ENCODE peak calls at places on chromosomes 5 and 9, in four cellular contexts. X is NCI-H774, J is cortex of kidney, I is astrocyte of the spinal cord. M is an unnamed sample.

GRCh38 chr9:133474215-133474614 is 4.7 kb downstream of the SLC2A6 start:
- DNase-seq in X (no peak), J (no peak), I (no peak), M (no peak)

GRCh38 chr5:132459983-132460834 is 30.4 kb downstream of the IRF1 start:
- DNase-seq in X (peak), J (no peak), I (no peak), M (no peak)

GRCh38 chr9:134942421-134943119 is 24.9 kb upstream of the FCN1 start:
- DNase-seq in X (no peak), J (no peak), I (no peak), M (no peak)

GRCh38 chr5:135055385-135055784 is 21.4 kb upstream of the PITX1 start:
- DNase-seq in X (no peak), J (no peak), I (no peak), M (no peak)

GRCh38 chr9:10108815-10109214 is 504.0 kb downstream of the PTPRD start:
- DNase-seq in X (no peak), J (no peak), I (no peak), M (no peak)

GRCh38 chr9:134054891-134055811 is 12.7 kb downstream of the BRD3 start:
- DNase-seq in X (no peak), J (no peak), I (no peak), M (no peak)

GRCh38 chr5:123155511-123155923 is 66.5 kb downstream of the PRDM6 start:
- DNase-seq in X (no peak), J (no peak), I (no peak), M (no peak)

GRCh38 chr5:72436796-72437471 is 70.3 kb downstream of the ZNF366 start:
- DNase-seq in X (no peak), J (no peak), I (peak), M (no peak)

GRCh38 chr5:15904894-15905805 is 274.4 kb downstream of the MARCHF11 start:
- DNase-seq in X (no peak), J (no peak), I (no peak), M (no peak)

GRCh38 chr9:35366627-35367026 is 123.3 kb upstream of the RUSC2 start:
- DNase-seq in X (no peak), J (no peak), I (no peak), M (no peak)

GRCh38 chr9:137030528-137030927 is 1.4 kb downstream of the FUT7 start:
- DNase-seq in X (no peak), J (no peak), I (no peak), M (no peak)

GRCh38 chr5:148913985-148914421 is 87.6 kb downstream of the ADRB2 start:
- DNase-seq in X (no peak), J (no peak), I (peak), M (no peak)

GRCh38 chr9:126440042-126440441 is 113.4 kb downstream of the MVB12B start:
- DNase-seq in X (peak), J (no peak), I (no peak), M (no peak)

GRCh38 chr9:3948826-3949578 is 350.9 kb downstream of the GLIS3 start:
- DNase-seq in X (no peak), J (no peak), I (peak), M (no peak)

GRCh38 chr5:76527685-76528161 is 95.5 kb downstream of the F2RL2 start:
- DNase-seq in X (no peak), J (no peak), I (peak), M (no peak)

GRCh38 chr5:147093138-147093537 is 141.7 kb upstream of the STK32A start:
- DNase-seq in X (no peak), J (no peak), I (peak), M (no peak)

GRCh38 chr9:133370680-133371079 is 5.2 kb downstream of the SURF4 start:
- DNase-seq in X (no peak), J (no peak), I (no peak), M (no peak)

GRCh38 chr5:123163225-123163876 is 74.3 kb downstream of the PRDM6 start:
- DNase-seq in X (no peak), J (no peak), I (no peak), M (no peak)

GRCh38 chr5:9015937-9016270 is 530.0 kb downstream of the SEMA5A start:
- DNase-seq in X (no peak), J (no peak), I (no peak), M (no peak)

GRCh38 chr5:53766683-53767082 is 206.2 kb downstream of the NDUFS4 start:
- DNase-seq in X (no peak), J (no peak), I (no peak), M (no peak)

GRCh38 chr9:14415947-14416346 is 102.0 kb upstream of the NFIB start:
- DNase-seq in X (no peak), J (no peak), I (peak), M (no peak)

GRCh38 chr9:34190996-34191892 is 12.4 kb downstream of the UBAP1 start:
- DNase-seq in X (peak), J (no peak), I (peak), M (no peak)

GRCh38 chr9:117073539-117074336 is 341.1 kb downstream of the ASTN2 start:
- DNase-seq in X (peak), J (no peak), I (no peak), M (no peak)